ENCODE peak calls at places on chromosomes 6 and 20, in six cellular contexts. C, X, P, I, J and M are unnamed samples. For H3K4me1, the result is how much of the 10 kb centered on the place peaks cover.

GRCh38 chr6:1424306-1424927 is 35.0 kb downstream of the FOXF2 start:
- DNase-seq in I (no peak), J (peak), P (no peak), X (peak), C (peak), M (no peak)

GRCh38 chr6:158008894-158009891 is 27.5 kb downstream of the SYNJ2 start:
- DNase-seq in P (no peak), J (peak), C (no peak), X (no peak), I (peak), M (peak)

GRCh38 chr20:38805958-38806854 is 709 bp downstream of the PPP1R16B start:
- DNase-seq in P (no peak), J (no peak), I (no peak), C (no peak), X (no peak), M (peak)

GRCh38 chr6:28807682-28808280 is 116.0 kb downstream of the TRIM27 start:
- DNase-seq in X (no peak), P (no peak), C (no peak), J (no peak), I (no peak), M (no peak)

GRCh38 chr6:66896415-66896814 is 1189.4 kb upstream of the EYS start:
- DNase-seq in P (no peak), C (no peak), J (no peak), I (no peak), X (no peak), M (no peak)

GRCh38 chr6:36387440-36388303 is at the start of gene ETV7:
- DNase-seq in I (no peak), C (peak), J (peak), X (no peak), P (no peak), M (peak)

GRCh38 chr20:24755411-24755922 is 193.6 kb upstream of the CST7 start:
- DNase-seq in J (no peak), I (no peak), X (no peak), P (no peak), C (peak), M (no peak)

GRCh38 chr6:136404627-136405310 is 115.1 kb upstream of the BCLAF1 start:
- DNase-seq in X (no peak), J (no peak), I (no peak), C (no peak), P (no peak), M (no peak)

GRCh38 chr6:119308048-119308570 is 41.5 kb downstream of the MAN1A1 start:
- DNase-seq in X (no peak), P (no peak), I (no peak), C (no peak), J (no peak), M (no peak)

DNA sequence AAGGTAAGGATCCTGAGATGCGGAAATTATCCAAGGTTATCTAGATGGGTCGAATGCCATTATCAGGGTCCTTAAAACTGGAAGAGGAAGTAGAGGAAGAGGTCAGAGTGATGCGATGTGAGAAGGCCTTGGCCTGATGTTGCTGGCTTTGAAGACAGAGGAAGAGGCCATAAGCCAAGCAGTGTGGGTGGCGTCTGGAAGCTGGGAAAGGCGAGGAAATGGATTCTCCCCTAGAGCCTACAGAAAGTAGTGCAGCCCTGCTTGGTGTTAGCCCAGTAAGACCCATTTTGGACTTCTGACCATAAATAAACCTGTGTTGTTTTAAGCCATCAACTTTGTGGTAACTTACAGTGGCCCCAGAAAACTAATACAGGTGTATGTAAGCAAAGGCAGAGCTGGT is 2.0 kb downstream of the SRXN1 start:
- DNase-seq in J (no peak), I (no peak), C (no peak), P (no peak), X (no peak), M (no peak)
- TF ChIP-seq CTCF in J (no peak), I (peak), C (no peak), P (peak), X (no peak), M (no peak)

GRCh38 chr20:36094497-36094896 is 60.0 kb upstream of the EPB41L1 start:
- DNase-seq in J (no peak), C (no peak), X (no peak), I (no peak), P (no peak), M (no peak)
- H3K4me1 ChIP-seq in J (under half), C (half or more), X (half or more), I (under half), P (half or more), M (under half)

DNA sequence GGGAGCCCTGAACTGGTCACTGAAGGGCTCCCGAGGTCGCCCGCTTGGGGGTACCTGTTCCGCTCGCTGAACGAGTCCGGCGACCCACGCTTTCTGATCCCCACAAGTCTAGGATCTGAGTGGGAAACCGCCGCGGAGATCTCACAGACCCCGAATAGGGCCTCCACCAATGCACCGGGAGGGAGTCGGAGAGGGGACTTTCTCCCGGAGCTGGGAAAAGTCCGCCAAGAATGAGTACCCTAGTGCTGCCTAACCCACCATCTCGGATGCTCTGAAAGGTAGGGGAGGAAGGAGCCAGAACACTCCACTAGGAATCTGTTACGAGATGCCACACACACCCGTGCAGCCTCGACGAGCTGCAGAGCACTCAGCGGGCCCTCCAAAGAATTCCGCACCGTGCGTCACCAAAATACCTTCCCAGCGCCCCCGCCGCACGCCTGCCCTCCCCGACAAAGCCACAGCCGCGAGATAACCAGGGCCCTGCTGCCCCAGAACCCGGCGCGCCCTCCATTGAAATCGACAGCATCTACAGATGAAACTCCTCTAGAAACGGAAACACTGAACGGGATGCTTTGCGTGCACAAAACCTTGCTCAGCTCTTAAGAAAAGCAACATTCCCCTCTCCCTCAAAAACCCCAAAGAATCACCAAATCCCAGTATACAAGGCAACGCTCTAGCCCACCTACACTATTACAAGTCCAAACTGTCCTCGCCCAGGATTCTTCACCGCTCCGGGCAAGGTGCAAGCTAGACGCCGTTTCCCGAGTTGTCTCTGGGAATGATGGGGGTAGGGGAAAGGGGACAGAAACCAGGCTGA is 686 bp downstream of the COL12A1 start:
- DNase-seq in J (peak), C (no peak), P (no peak), X (peak), I (no peak), M (no peak)
- TF ChIP-seq POLR2A in J (no peak), C (no peak), P (no peak), X (no peak), I (no peak), M (no peak)

GRCh38 chr20:50169329-50169823 is 15.9 kb upstream of the PEDS1 start:
- DNase-seq in P (no peak), J (peak), I (peak), X (peak), C (peak), M (peak)
- TF ChIP-seq CTCF in P (peak), J (peak), I (peak), X (peak), C (peak), M (peak)

GRCh38 chr20:5660346-5660745 is 89.9 kb upstream of the SHLD1 start:
- DNase-seq in J (no peak), P (no peak), C (no peak), X (no peak), I (no peak), M (no peak)

GRCh38 chr20:5665417-5665816 is 84.8 kb upstream of the SHLD1 start:
- DNase-seq in J (no peak), X (no peak), P (no peak), I (no peak), C (no peak), M (no peak)

GRCh38 chr20:5662769-5663168 is 87.4 kb upstream of the SHLD1 start:
- DNase-seq in X (no peak), P (no peak), I (no peak), J (no peak), C (no peak), M (no peak)

GRCh38 chr20:5658897-5659296 is 91.3 kb upstream of the SHLD1 start:
- DNase-seq in J (peak), C (peak), P (no peak), X (peak), I (peak), M (peak)

GRCh38 chr20:5663396-5663795 is 86.8 kb upstream of the SHLD1 start:
- DNase-seq in I (no peak), J (no peak), P (no peak), C (no peak), X (no peak), M (no peak)
- H3K4me1 ChIP-seq in I (under half), J (under half), P (under half), C (under half), X (under half), M (under half)

GRCh38 chr20:17611540-17612286 is 41.8 kb downstream of the DSTN start:
- DNase-seq in P (no peak), C (peak), J (peak), I (no peak), X (peak), M (no peak)
- TF ChIP-seq POLR2A in P (no peak), C (no peak), J (no peak), I (no peak), X (no peak), M (no peak)